ENCODE peak calls at places on chromosome 7, in four cellular contexts. G is activated naive CD8-positive, alpha-beta T cell treated with anti-CD3 and anti-CD28 coated beads, Interleukin-2, amount 50 U/mL, for 24 hours; V is left cardiac atrium; J is Right ventricle myocardium inferior. I is an unnamed sample.

GRCh38 chr7:24896031-24896433 is 83.9 kb downstream of the OSBPL3 start:
- ATAC-seq in J (no peak), V (no peak), G (peak), I (peak)

GRCh38 chr7:51077951-51078350 is 238.7 kb downstream of the COBL start:
- ATAC-seq in J (no peak), V (no peak), G (no peak), I (no peak)

GRCh38 chr7:157762824-157763223 is 426.0 kb downstream of the DNAJB6 start:
- ATAC-seq in J (no peak), G (no peak), V (no peak), I (no peak)

GRCh38 chr7:93948873-93949272 is 27.3 kb downstream of the GNG11 start:
- ATAC-seq in V (no peak), G (no peak), J (no peak), I (no peak)

GRCh38 chr7:5424689-5425506 is 1.3 kb upstream of the TNRC18 start:
- ATAC-seq in J (no peak), V (peak), G (no peak), I (no peak)

GRCh38 chr7:2037805-2038635 is 194.7 kb downstream of the MAD1L1 start:
- ATAC-seq in J (peak), G (peak), V (peak), I (peak)

GRCh38 chr7:140326116-140326928 is 72.0 kb downstream of the SLC37A3 start:
- ATAC-seq in J (peak), G (peak), V (peak), I (peak)

GRCh38 chr7:151191544-151191943 is 4.5 kb upstream of the ASB10 start:
- ATAC-seq in J (no peak), V (no peak), G (no peak), I (no peak)

GRCh38 chr7:130387306-130387627 is 7.0 kb downstream of the CPA1 start:
- ATAC-seq in G (no peak), J (no peak), V (no peak), I (no peak)

GRCh38 chr7:138247081-138247480 is 170.8 kb downstream of the AKR1D1 start:
- ATAC-seq in V (no peak), G (no peak), J (no peak), I (no peak)

GRCh38 chr7:106050002-106050742 is 61.9 kb downstream of the SYPL1 start:
- ATAC-seq in V (peak), J (peak), G (no peak), I (no peak)

GRCh38 chr7:77797734-77798393 is 370 bp downstream of the TMEM60 start:
- ATAC-seq in G (peak), J (peak), V (peak), I (peak)

GRCh38 chr7:88928266-88928665 is 132.7 kb upstream of the TEX47 start:
- ATAC-seq in V (peak), J (peak), G (no peak), I (no peak)

GRCh38 chr7:26409636-26410035 is 118.0 kb downstream of the SNX10 start:
- ATAC-seq in J (no peak), V (no peak), G (no peak), I (no peak)

GRCh38 chr7:105830405-105831218 is 45.8 kb downstream of the ATXN7L1 start:
- ATAC-seq in J (no peak), G (no peak), V (peak), I (no peak)

GRCh38 chr7:50304158-50304910 is at the start of gene IKZF1:
- ATAC-seq in G (peak), V (peak), J (peak), I (peak)

GRCh38 chr7:139991911-139992310 is 70.8 kb downstream of the PARP12 start:
- ATAC-seq in V (no peak), G (no peak), J (no peak), I (no peak)

I was measured in stimulated activated memory B cell treated with anti-CD40 and anti-IgM and Interleukin-4, amounts not matched to agents 10 μg/mL and 1 μg/mL and 100 μg/mL, for 72 hours.